ENCODE peak calls at places on chromosomes 7 and 10, in four cellular contexts. Y is HCT116, K is fibroblast of lung, G is Karpas-422. B is an unnamed sample.

GRCh38 chr7:151700621-151701185 is 176.2 kb downstream of the PRKAG2 start:
- DNase-seq in Y (no peak), K (peak; percentile 42), G (no peak), B (no peak)

GRCh38 chr10:122368502-122369254 is 5.8 kb upstream of the PLEKHA1 start:
- DNase-seq in Y (no peak), K (no peak), G (no peak), B (no peak)

GRCh38 chr10:70655316-70655715 is 17.0 kb upstream of the ADAMTS14 start:
- DNase-seq in Y (no peak), K (no peak), G (no peak), B (no peak)

GRCh38 chr10:21751341-21752310 is 217.6 kb downstream of the MLLT10 start:
- DNase-seq in Y (peak; percentile 44), K (no peak), G (no peak), B (no peak)

GRCh38 chr7:74709880-74710671 is 52.6 kb downstream of the GTF2I start:
- DNase-seq in Y (no peak), K (no peak), G (peak; percentile 59), B (no peak)

GRCh38 chr7:82323806-82324205 is 119.8 kb downstream of the CACNA2D1 start:
- DNase-seq in Y (no peak), K (no peak), G (no peak), B (no peak)

GRCh38 chr10:124701435-124701834 is 42.7 kb downstream of the FAM53B start:
- DNase-seq in Y (no peak), K (peak; percentile 93), G (no peak), B (no peak)

GRCh38 chr10:70887804-70888800 is at the start of gene PCBD1:
- DNase-seq in Y (peak; percentile 54), K (peak; percentile 66), G (peak; percentile 93), B (peak; percentile 80)

GRCh38 chr10:43026039-43026973 is 50.6 kb upstream of the RET start:
- DNase-seq in Y (no peak), K (no peak), G (no peak), B (no peak)

GRCh38 chr7:5827755-5828154 is 46.3 kb upstream of the RNF216 start:
- DNase-seq in Y (peak; percentile 16), K (peak; percentile 2), G (peak; percentile 72), B (peak; percentile 26)

GRCh38 chr10:77823811-77824542 is 102.6 kb downstream of the DLG5 start:
- DNase-seq in Y (no peak), K (no peak), G (no peak), B (no peak)

GRCh38 chr10:103843045-103843444 is 12.3 kb downstream of the SH3PXD2A start:
- DNase-seq in Y (no peak), K (no peak), G (no peak), B (no peak)

GRCh38 chr7:74084722-74085578 is 1.3 kb downstream of the LIMK1 start:
- DNase-seq in Y (no peak), K (no peak), G (no peak), B (no peak)

GRCh38 chr7:109284943-109285342 is 715.3 kb downstream of the DNAJB9 start:
- DNase-seq in Y (no peak), K (no peak), G (no peak), B (no peak)

GRCh38 chr10:15794569-15794968 is 65.7 kb downstream of the MINDY3 start:
- DNase-seq in Y (no peak), K (no peak), G (no peak), B (no peak)

GRCh38 chr7:150368098-150368883 is at the start of gene REPIN1:
- DNase-seq in Y (peak; percentile 80), K (peak; percentile 87), G (peak; percentile 92), B (peak; percentile 87)

GRCh38 chr7:51224811-51225581 is 91.6 kb downstream of the COBL start:
- DNase-seq in Y (peak; percentile 45), K (no peak), G (no peak), B (no peak)

GRCh38 chr7:37081436-37081835 is 357.1 kb upstream of the AOAH start:
- DNase-seq in Y (no peak), K (no peak), G (no peak), B (no peak)

GRCh38 chr10:32771217-32771616 is 186.8 kb downstream of the ITGB1 start:
- DNase-seq in Y (no peak), K (peak; percentile 6), G (no peak), B (no peak)

GRCh38 chr10:15759265-15759664 is 39.5 kb upstream of the ITGA8 start:
- DNase-seq in Y (no peak), K (no peak), G (peak; percentile 21), B (no peak)

GRCh38 chr7:73519867-73520672 is 2.0 kb downstream of the BAZ1B start:
- DNase-seq in Y (no peak), K (no peak), G (peak; percentile 49), B (peak; percentile 27)

GRCh38 chr10:103493911-103494877 is 689 bp downstream of the NEURL1 start:
- DNase-seq in Y (no peak), K (no peak), G (peak; percentile 64), B (peak; percentile 36)

GRCh38 chr7:125061-125471 is 67.3 kb upstream of the FAM20C start:
- DNase-seq in Y (no peak), K (no peak), G (no peak), B (no peak)

GRCh38 chr10:32958992-32959703 is 1.1 kb upstream of the ITGB1 start:
- DNase-seq in Y (no peak), K (no peak), G (peak; percentile 73), B (no peak)

GRCh38 chr10:103493362-103493871 is at the start of gene NEURL1:
- DNase-seq in Y (no peak), K (no peak), G (peak; percentile 63), B (peak; percentile 61)

GRCh38 chr7:129830949-129831348 is 121.8 kb downstream of the UBE2H start:
- DNase-seq in Y (no peak), K (no peak), G (no peak), B (no peak)

GRCh38 chr7:129828989-129829676 is 123.6 kb downstream of the UBE2H start:
- DNase-seq in Y (no peak), K (no peak), G (no peak), B (no peak)

GRCh38 chr7:129828078-129828762 is 124.5 kb downstream of the UBE2H start:
- DNase-seq in Y (no peak), K (no peak), G (no peak), B (no peak)

GRCh38 chr7:129831424-129832058 is 121.2 kb downstream of the UBE2H start:
- DNase-seq in Y (peak; percentile 89), K (peak; percentile 79), G (no peak), B (peak; percentile 89)

GRCh38 chr7:129829677-129830631 is 122.8 kb downstream of the UBE2H start:
- DNase-seq in Y (peak; percentile 66), K (peak; percentile 84), G (peak; percentile 94), B (peak; percentile 90)
- H3K9ac ChIP-seq in Y (peak overlapping the region; percentile 58), K (no peak overlapping the region), G (peak overlapping the region; percentile 54), B (peak overlapping the region; percentile 55)

DNA sequence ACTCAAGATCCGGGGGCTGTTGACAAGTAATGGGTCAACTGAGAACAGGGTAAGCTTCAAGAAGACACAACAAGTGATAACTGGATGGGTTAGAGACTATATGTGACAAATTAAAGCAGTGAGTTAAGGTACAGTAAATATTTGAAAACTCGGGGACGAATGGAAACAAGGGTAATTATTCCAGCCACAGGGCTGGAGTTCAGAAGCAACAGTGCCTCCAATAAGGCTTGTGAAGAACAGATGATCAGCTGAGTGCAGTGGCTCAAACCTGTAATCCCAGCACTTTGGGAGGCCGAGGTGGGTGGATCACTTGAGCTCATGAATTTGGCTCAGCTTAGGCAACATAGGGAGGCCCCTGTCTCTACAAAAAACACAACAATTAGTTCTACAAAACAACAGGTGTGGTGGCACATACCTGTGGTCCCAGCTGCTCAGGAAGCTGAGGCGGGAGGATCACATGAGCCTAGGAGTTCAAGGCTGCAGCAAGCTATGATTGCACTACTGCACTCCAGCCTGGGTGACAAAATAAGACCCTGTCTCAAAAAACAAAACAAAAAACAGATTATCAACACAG is 20.5 kb upstream of the DLD start:
- DNase-seq in Y (no peak), K (no peak), G (no peak), B (no peak)
- H3K9ac ChIP-seq in Y (no peak overlapping the region), K (no peak overlapping the region), G (no peak overlapping the region), B (no peak overlapping the region)

DNA sequence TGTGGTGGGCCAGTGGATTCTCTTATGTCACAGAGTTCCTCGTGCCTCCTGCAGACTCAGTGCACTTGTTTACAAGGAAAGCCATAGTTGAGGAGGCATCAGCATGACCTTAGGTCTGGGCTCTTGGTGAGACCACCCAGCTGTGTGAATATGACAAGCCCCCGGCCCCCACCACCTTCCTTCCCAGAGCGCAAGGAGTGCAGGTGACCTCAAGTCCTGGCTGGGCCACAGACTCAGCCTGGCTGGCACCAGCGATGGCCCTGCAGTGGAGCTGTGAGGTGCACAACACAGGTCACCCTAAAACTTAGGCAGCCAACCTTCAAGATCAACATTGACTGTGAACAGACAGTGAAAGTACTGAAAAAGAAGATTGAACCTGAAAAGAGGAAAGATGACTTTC is 14.2 kb upstream of the SEMA3E start:
- DNase-seq in Y (no peak), K (no peak), G (no peak), B (no peak)
- H3K9ac ChIP-seq in Y (no peak overlapping the region), K (no peak overlapping the region), G (no peak overlapping the region), B (no peak overlapping the region)

GRCh38 chr10:59892697-59893096 is 13.7 kb downstream of the CCDC6 start:
- DNase-seq in Y (no peak), K (no peak), G (no peak), B (no peak)

GRCh38 chr10:59896186-59896585 is 10.2 kb downstream of the CCDC6 start:
- DNase-seq in Y (no peak), K (no peak), G (no peak), B (no peak)

GRCh38 chr10:59891919-59892318 is 14.4 kb downstream of the CCDC6 start:
- DNase-seq in Y (no peak), K (no peak), G (no peak), B (no peak)

GRCh38 chr10:59895629-59896116 is 10.7 kb downstream of the CCDC6 start:
- DNase-seq in Y (no peak), K (no peak), G (no peak), B (no peak)

GRCh38 chr10:59894114-59894513 is 12.2 kb downstream of the CCDC6 start:
- DNase-seq in Y (no peak), K (peak; percentile 85), G (no peak), B (peak; percentile 71)
- H3K9ac ChIP-seq in Y (no peak overlapping the region), K (no peak overlapping the region), G (no peak overlapping the region), B (no peak overlapping the region)

GRCh38 chr7:22452142-22452763 is 47.7 kb downstream of the STEAP1B start:
- DNase-seq in Y (peak; percentile 42), K (peak; percentile 46), G (peak; percentile 92), B (peak; percentile 48)
- H3K9ac ChIP-seq in Y (no peak overlapping the region), K (no peak overlapping the region), G (peak overlapping the region; percentile 61), B (peak overlapping the region; percentile 27)

GRCh38 chr7:129870668-129871067 is 82.1 kb downstream of the UBE2H start:
- DNase-seq in Y (no peak), K (no peak), G (no peak), B (no peak)
- H3K9ac ChIP-seq in Y (no peak overlapping the region), K (no peak overlapping the region), G (no peak overlapping the region), B (no peak overlapping the region)

DNA sequence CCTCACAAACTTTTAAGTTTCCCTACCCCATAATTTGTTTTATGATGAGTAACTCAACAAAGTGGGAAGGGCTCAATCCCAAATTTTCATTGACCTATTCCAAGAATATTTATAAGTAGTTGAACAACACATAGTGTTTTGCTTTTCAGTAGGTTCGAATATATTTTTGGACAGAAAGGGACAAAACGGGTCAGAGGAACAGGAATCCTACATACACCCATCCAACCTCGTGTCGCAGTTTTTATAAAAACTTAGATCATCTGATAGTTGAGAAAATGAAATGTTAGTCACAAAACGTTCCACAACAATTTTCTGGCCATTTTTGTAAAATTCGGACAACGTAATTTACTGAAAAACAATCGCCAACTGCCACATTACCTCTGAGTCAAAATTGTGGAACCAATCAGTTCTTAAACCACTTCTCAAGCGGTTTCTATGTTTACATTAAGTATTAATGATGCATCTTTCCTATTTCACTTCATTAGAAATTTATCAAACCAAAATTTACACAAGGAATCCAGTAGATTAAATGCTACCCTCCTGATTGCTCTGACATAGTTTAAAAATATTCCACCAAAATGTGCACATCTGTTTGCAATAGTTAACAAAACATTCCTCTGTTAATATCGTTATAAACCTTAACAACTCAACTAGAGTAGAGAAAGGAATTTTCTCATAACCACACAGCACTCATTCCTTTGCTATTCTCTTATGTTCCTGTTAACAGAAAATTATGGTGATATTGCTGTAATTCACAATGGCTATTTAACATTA is 6.3 kb downstream of the WNT16 start:
- DNase-seq in Y (no peak), K (no peak), G (no peak), B (peak; percentile 57)
- H3K9ac ChIP-seq in Y (no peak overlapping the region), K (no peak overlapping the region), G (no peak overlapping the region), B (no peak overlapping the region)

B was measured in adipocyte.